ENCODE peak calls at places on chromosome 21, in eight cellular contexts. K is glutamatergic neuron, G is adrenal gland, V is endothelial cell of umbilical vein, B is coronary artery, Q is fibroblast of the aortic adventitia, J is endodermal cell, O is cardiac muscle cell. E is an unnamed sample.

GRCh38 chr21:38985423-38986378 is 180.0 kb downstream of the ETS2 start:
- DNase-seq in K (no peak), G (peak; percentile 90), V (no peak), B (peak; percentile 81), Q (peak; percentile 100), J (no peak), O (peak; percentile 97), E (peak; percentile 83)

GRCh38 chr21:45974073-45975016 is 7.2 kb upstream of the COL6A1 start:
- DNase-seq in K (peak; percentile 50), G (peak; percentile 70), V (peak; percentile 42), B (peak; percentile 87), Q (peak; percentile 76), J (peak; percentile 87), O (peak; percentile 75), E (peak; percentile 76)

GRCh38 chr21:24428539-24429186 is 1178.6 kb downstream of the MRPL39 start:
- DNase-seq in K (no peak), G (no peak), V (no peak), B (no peak), Q (no peak), J (no peak), O (no peak), E (no peak)

GRCh38 chr21:44874497-44875331 is 1.2 kb upstream of the PTTG1IP start:
- DNase-seq in K (peak; percentile 33), G (peak; percentile 80), V (peak; percentile 61), B (peak; percentile 85), Q (peak; percentile 67), J (peak; percentile 77), O (peak; percentile 50), E (peak; percentile 75)

GRCh38 chr21:36690637-36691538 is 8.0 kb upstream of the SIM2 start:
- DNase-seq in K (no peak), G (no peak), V (no peak), B (no peak), Q (peak; percentile 36), J (no peak), O (no peak), E (no peak)

GRCh38 chr21:43864806-43865470 is at the start of gene AGPAT3:
- DNase-seq in K (no peak), G (no peak), V (no peak), B (no peak), Q (no peak), J (no peak), O (no peak), E (peak; percentile 48)

GRCh38 chr21:41562101-41563000 is 54.4 kb upstream of the TMPRSS2 start:
- DNase-seq in K (no peak), G (no peak), V (no peak), B (no peak), Q (no peak), J (no peak), O (peak; percentile 21), E (peak; percentile 32)

GRCh38 chr21:37098756-37099155 is 25.7 kb downstream of the TTC3 start:
- DNase-seq in K (no peak), G (no peak), V (no peak), B (no peak), Q (no peak), J (no peak), O (no peak), E (no peak)

GRCh38 chr21:44703731-44704635 is 7.0 kb downstream of the KRTAP10-12 start:
- DNase-seq in K (no peak), G (peak; percentile 5), V (no peak), B (peak; percentile 65), Q (no peak), J (peak; percentile 68), O (no peak), E (no peak)

GRCh38 chr21:21436012-21436545 is 437.9 kb downstream of the NCAM2 start:
- DNase-seq in K (no peak), G (no peak), V (peak; percentile 61), B (no peak), Q (peak; percentile 34), J (no peak), O (peak; percentile 39), E (no peak)

GRCh38 chr21:21200103-21200938 is 202.1 kb downstream of the NCAM2 start:
- DNase-seq in K (no peak), G (peak; percentile 92), V (peak; percentile 84), B (no peak), Q (peak; percentile 99), J (no peak), O (peak; percentile 98), E (peak; percentile 62)

GRCh38 chr21:32921632-32922230 is 104.0 kb upstream of the OLIG2 start:
- DNase-seq in K (peak; percentile 50), G (no peak), V (peak; percentile 6), B (no peak), Q (peak; percentile 6), J (peak; percentile 86), O (no peak), E (no peak)
- TF ChIP-seq CTCF in K (peak; percentile 54), G (no peak), V (peak; percentile 65), B (no peak), Q (peak; percentile 47), J (peak; percentile 84), O (peak; percentile 33), E (peak; percentile 33)

DNA sequence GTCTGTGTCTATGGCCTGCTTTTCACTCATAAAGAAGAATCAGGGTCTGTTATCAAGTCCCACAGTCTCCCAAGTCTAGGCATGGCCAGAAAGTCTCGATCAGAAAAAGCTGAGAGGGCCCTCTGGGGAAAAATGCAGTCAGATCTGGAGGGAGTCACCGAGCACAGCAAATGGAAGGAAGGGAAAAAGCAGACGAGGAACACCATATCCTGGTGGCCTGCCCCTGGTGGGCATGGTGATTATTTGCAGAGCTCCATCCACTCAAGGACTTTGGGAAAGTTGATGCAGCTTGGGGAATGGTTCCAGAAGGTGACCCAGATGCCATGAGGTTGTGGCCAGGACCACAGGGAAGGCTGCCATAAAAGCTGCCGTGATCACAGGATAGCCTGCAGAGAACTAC is 189.1 kb downstream of the CLIC6 start:
- DNase-seq in K (no peak), G (no peak), V (no peak), B (no peak), Q (no peak), J (peak; percentile 67), O (no peak), E (no peak)
- TF ChIP-seq CTCF in K (peak; percentile 36), G (no peak), V (peak; percentile 38), B (no peak), Q (peak; percentile 34), J (peak; percentile 70), O (peak; percentile 22), E (no peak)

GRCh38 chr21:25871566-25871965 is 136.8 kb downstream of the GABPA start:
- DNase-seq in K (no peak), G (no peak), V (no peak), B (no peak), Q (no peak), J (peak; percentile 73), O (no peak), E (no peak)
- TF ChIP-seq CTCF in K (no peak), G (no peak), V (peak; percentile 17), B (no peak), Q (peak; percentile 0), J (peak; percentile 65), O (no peak), E (peak; percentile 9)

DNA sequence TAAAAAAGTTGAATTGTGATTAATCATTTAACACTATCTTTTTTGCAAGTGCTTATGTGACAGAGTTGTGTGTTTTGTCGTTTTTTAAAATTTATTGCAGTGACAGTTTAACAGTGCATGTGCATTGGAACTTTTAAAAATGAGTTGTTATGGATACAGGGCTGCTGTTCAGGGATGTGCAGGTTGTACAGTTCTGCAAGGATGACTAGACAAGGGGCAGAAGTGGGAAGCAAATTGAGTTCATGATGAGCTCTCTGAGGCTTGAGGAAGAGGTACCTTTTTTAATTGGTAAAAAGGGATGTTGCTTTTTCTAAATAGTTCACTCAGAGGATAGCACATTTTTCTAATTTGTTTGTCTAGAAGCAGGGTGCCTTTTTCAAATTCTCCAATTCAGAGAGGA is 119.4 kb downstream of the USP25 start:
- DNase-seq in K (no peak), G (no peak), V (no peak), B (no peak), Q (no peak), J (no peak), O (no peak), E (no peak)
- TF ChIP-seq CTCF in K (no peak), G (no peak), V (no peak), B (no peak), Q (no peak), J (no peak), O (no peak), E (no peak)

GRCh38 chr21:29678616-29679015 is 261.2 kb downstream of the GRIK1 start:
- DNase-seq in K (no peak), G (no peak), V (no peak), B (no peak), Q (peak; percentile 16), J (no peak), O (peak; percentile 6), E (no peak)
- TF ChIP-seq CTCF in K (no peak), G (no peak), V (no peak), B (no peak), Q (no peak), J (no peak), O (no peak), E (no peak)

E was measured in heart left ventricle.